ENCODE peak calls at places on chromosomes 1 and 21, in six cellular contexts. T is stimulated activated CD4-positive, alpha-beta T cell treated with anti-CD3 and anti-CD28 coated beads, Interleukin-1b, Interleukin-23, amount 100 ng/mL, for 48 hours; V is aorta; I is occipital lobe; Z is T-helper 2 cell; G is activated naive CD4-positive, alpha-beta T cell treated with Interleukin-2 at 50 U/mL for 16 hours. Y is an unnamed sample.

GRCh38 chr1:2555634-2556276 is 416 bp upstream of the TNFRSF14 start:
- DNase-seq in Z (peak), G (peak), V (peak), I (no peak), T (peak), Y (no peak)

GRCh38 chr1:26744075-26744958 is 43.4 kb upstream of the PIGV start:
- DNase-seq in T (peak), Z (peak), I (peak), G (peak), V (peak), Y (no peak)

GRCh38 chr1:70504176-70504820 is 93.2 kb downstream of the CTH start:
- DNase-seq in V (no peak), Z (peak), I (no peak), T (peak), G (no peak), Y (no peak)

GRCh38 chr1:46681333-46682034 is 9.8 kb downstream of the TEX38 start:
- DNase-seq in Z (no peak), I (no peak), G (no peak), T (no peak), V (no peak), Y (no peak)

GRCh38 chr1:17094664-17095063 is 24.6 kb downstream of the PADI2 start:
- DNase-seq in Z (no peak), T (no peak), I (no peak), V (no peak), G (no peak), Y (no peak)

GRCh38 chr1:211257831-211258225 is 1.3 kb upstream of the RCOR3 start:
- DNase-seq in V (no peak), I (no peak), G (no peak), T (no peak), Z (no peak), Y (no peak)

GRCh38 chr1:207088731-207089626 is at the start of gene C4BPB:
- DNase-seq in I (no peak), T (no peak), Z (peak), V (no peak), G (no peak), Y (no peak)

GRCh38 chr1:26094677-26095383 is 16.8 kb upstream of the PDIK1L start:
- DNase-seq in Z (no peak), V (peak), I (no peak), T (no peak), G (no peak), Y (no peak)

GRCh38 chr1:86704972-86705632 is 726 bp downstream of the SH3GLB1 start:
- DNase-seq in Z (peak), G (peak), I (peak), T (peak), V (peak), Y (no peak)

GRCh38 chr1:84834419-84835064 is 58.5 kb downstream of the LPAR3 start:
- DNase-seq in Z (no peak), T (no peak), I (no peak), G (no peak), V (no peak), Y (no peak)

GRCh38 chr1:204731509-204731908 is 46.0 kb upstream of the LRRN2 start:
- DNase-seq in I (no peak), T (no peak), Z (no peak), G (no peak), V (no peak), Y (no peak)

GRCh38 chr1:211613108-211613947 is 34.4 kb upstream of the SLC30A1 start:
- DNase-seq in Z (no peak), I (peak), G (no peak), T (no peak), V (peak), Y (peak)

GRCh38 chr1:228243093-228243492 is 35.2 kb downstream of the OBSCN start:
- DNase-seq in V (no peak), T (no peak), I (no peak), G (no peak), Z (no peak), Y (no peak)

GRCh38 chr21:18549214-18549905 is 145.8 kb upstream of the TMPRSS15 start:
- DNase-seq in Z (no peak), I (no peak), V (no peak), T (no peak), G (no peak), Y (no peak)

GRCh38 chr1:173095632-173096031 is 44.9 kb upstream of the TNFSF18 start:
- DNase-seq in I (no peak), V (no peak), Z (no peak), T (no peak), G (no peak), Y (no peak)

GRCh38 chr1:147760481-147761260 is at the start of gene GJA5:
- DNase-seq in I (no peak), Z (no peak), G (no peak), T (no peak), V (no peak), Y (no peak)

GRCh38 chr1:243946946-243947345 is 96.9 kb upstream of the AKT3 start:
- DNase-seq in G (peak), T (peak), Z (peak), V (no peak), I (no peak), Y (no peak)

GRCh38 chr1:65813956-65814355 is 21.3 kb downstream of the PDE4B start:
- DNase-seq in T (no peak), V (no peak), G (no peak), I (no peak), Z (peak), Y (no peak)

Y was measured in vagina.